ENCODE peak calls at places on chromosomes 5 and 9, in nine cellular contexts. One of them, this sample, is unnamed.
A peak's percentile ranks its signal among the peaks of the same experiment; 100 is the strongest.

GRCh38 chr5:143316844-143317631 is 86.4 kb downstream of the NR3C1 start:
- DNase-seq in naive thymus-derived CD4-positive, alpha-beta T cell: no peak
- DNase-seq in OCI-LY7: no peak
- DNase-seq in MM.1S: no peak
- DNase-seq in fibroblast of lung: peak; percentile 58
- DNase-seq in heart right ventricle: no peak
- DNase-seq in sigmoid colon: no peak
- DNase-seq in upper lobe of right lung: no peak
- DNase-seq in tibial nerve: no peak
- DNase-seq in this sample: no peak

GRCh38 chr5:124773291-124774001 is 27.0 kb upstream of the ZNF608 start:
- DNase-seq in naive thymus-derived CD4-positive, alpha-beta T cell: no peak
- DNase-seq in OCI-LY7: no peak
- DNase-seq in MM.1S: no peak
- DNase-seq in fibroblast of lung: no peak
- DNase-seq in heart right ventricle: no peak
- DNase-seq in sigmoid colon: no peak
- DNase-seq in upper lobe of right lung: no peak
- DNase-seq in tibial nerve: no peak
- DNase-seq in this sample: no peak

GRCh38 chr9:131744715-131745201 is 4.9 kb upstream of the RAPGEF1 start:
- DNase-seq in naive thymus-derived CD4-positive, alpha-beta T cell: no peak
- DNase-seq in OCI-LY7: no peak
- DNase-seq in MM.1S: no peak
- DNase-seq in fibroblast of lung: no peak
- DNase-seq in heart right ventricle: no peak
- DNase-seq in sigmoid colon: no peak
- DNase-seq in upper lobe of right lung: no peak
- DNase-seq in tibial nerve: no peak
- DNase-seq in this sample: no peak

GRCh38 chr9:137168907-137169763 is 716 bp downstream of the LRRC26 start:
- DNase-seq in naive thymus-derived CD4-positive, alpha-beta T cell: no peak
- DNase-seq in OCI-LY7: no peak
- DNase-seq in MM.1S: peak; percentile 50
- DNase-seq in fibroblast of lung: peak; percentile 18
- DNase-seq in heart right ventricle: no peak
- DNase-seq in sigmoid colon: no peak
- DNase-seq in upper lobe of right lung: no peak
- DNase-seq in tibial nerve: no peak
- DNase-seq in this sample: no peak

GRCh38 chr5:1479581-1480188 is 34.4 kb upstream of the SLC6A3 start:
- DNase-seq in naive thymus-derived CD4-positive, alpha-beta T cell: peak; percentile 42
- DNase-seq in OCI-LY7: peak; percentile 65
- DNase-seq in MM.1S: no peak
- DNase-seq in fibroblast of lung: peak; percentile 81
- DNase-seq in heart right ventricle: peak; percentile 44
- DNase-seq in sigmoid colon: no peak
- DNase-seq in upper lobe of right lung: no peak
- DNase-seq in tibial nerve: no peak
- DNase-seq in this sample: peak; percentile 19

GRCh38 chr5:67215592-67216471 is 19.2 kb upstream of the CD180 start:
- DNase-seq in naive thymus-derived CD4-positive, alpha-beta T cell: peak; percentile 76
- DNase-seq in OCI-LY7: peak; percentile 96
- DNase-seq in MM.1S: peak; percentile 91
- DNase-seq in fibroblast of lung: peak; percentile 45
- DNase-seq in heart right ventricle: peak; percentile 89
- DNase-seq in sigmoid colon: peak; percentile 85
- DNase-seq in upper lobe of right lung: peak; percentile 90
- DNase-seq in tibial nerve: peak; percentile 66
- DNase-seq in this sample: peak; percentile 61

GRCh38 chr5:93421987-93422391 is 159.0 kb downstream of the NR2F1-AS1 start:
- DNase-seq in naive thymus-derived CD4-positive, alpha-beta T cell: no peak
- DNase-seq in OCI-LY7: no peak
- DNase-seq in MM.1S: no peak
- DNase-seq in fibroblast of lung: no peak
- DNase-seq in heart right ventricle: no peak
- DNase-seq in sigmoid colon: no peak
- DNase-seq in upper lobe of right lung: no peak
- DNase-seq in tibial nerve: no peak
- DNase-seq in this sample: no peak

GRCh38 chr5:158383485-158383884 is 524.5 kb upstream of the CLINT1 start:
- DNase-seq in naive thymus-derived CD4-positive, alpha-beta T cell: no peak
- DNase-seq in OCI-LY7: no peak
- DNase-seq in MM.1S: no peak
- DNase-seq in fibroblast of lung: no peak
- DNase-seq in heart right ventricle: no peak
- DNase-seq in sigmoid colon: no peak
- DNase-seq in upper lobe of right lung: no peak
- DNase-seq in tibial nerve: no peak
- DNase-seq in this sample: no peak

GRCh38 chr9:110835859-110836271 is 167.3 kb downstream of the MUSK start:
- DNase-seq in naive thymus-derived CD4-positive, alpha-beta T cell: no peak
- DNase-seq in OCI-LY7: no peak
- DNase-seq in MM.1S: no peak
- DNase-seq in fibroblast of lung: peak; percentile 20
- DNase-seq in heart right ventricle: no peak
- DNase-seq in sigmoid colon: no peak
- DNase-seq in upper lobe of right lung: no peak
- DNase-seq in tibial nerve: no peak
- DNase-seq in this sample: no peak

GRCh38 chr5:138459311-138459710 is 6.0 kb upstream of the EGR1 start:
- DNase-seq in naive thymus-derived CD4-positive, alpha-beta T cell: peak; percentile 57
- DNase-seq in OCI-LY7: peak; percentile 76
- DNase-seq in MM.1S: peak; percentile 45
- DNase-seq in fibroblast of lung: no peak
- DNase-seq in heart right ventricle: peak; percentile 39
- DNase-seq in sigmoid colon: no peak
- DNase-seq in upper lobe of right lung: peak; percentile 68
- DNase-seq in tibial nerve: no peak
- DNase-seq in this sample: peak; percentile 75

GRCh38 chr5:146126068-146126467 is 20.7 kb upstream of the PLAC8L1 start:
- DNase-seq in naive thymus-derived CD4-positive, alpha-beta T cell: no peak
- DNase-seq in OCI-LY7: no peak
- DNase-seq in MM.1S: no peak
- DNase-seq in fibroblast of lung: no peak
- DNase-seq in heart right ventricle: no peak
- DNase-seq in sigmoid colon: no peak
- DNase-seq in upper lobe of right lung: no peak
- DNase-seq in tibial nerve: no peak
- DNase-seq in this sample: no peak
- H3K36me3 ChIP-seq in naive thymus-derived CD4-positive, alpha-beta T cell: peaks cover 81% of the 10 kb centered on the region
- H3K36me3 ChIP-seq in OCI-LY7: peaks cover 100% of the 10 kb centered on the region
- H3K36me3 ChIP-seq in MM.1S: peaks cover 10% of the 10 kb centered on the region
- H3K36me3 ChIP-seq in fibroblast of lung: peaks cover 2% of the 10 kb centered on the region
- H3K36me3 ChIP-seq in heart right ventricle: no peaks in the 10 kb centered on the region
- H3K36me3 ChIP-seq in sigmoid colon: peaks cover 31% of the 10 kb centered on the region
- H3K36me3 ChIP-seq in upper lobe of right lung: peaks cover 92% of the 10 kb centered on the region
- H3K36me3 ChIP-seq in tibial nerve: peaks cover 83% of the 10 kb centered on the region
- H3K36me3 ChIP-seq in this sample: peaks cover 57% of the 10 kb centered on the region

GRCh38 chr5:170280090-170280493 is 17.5 kb downstream of the LCP2 start:
- DNase-seq in naive thymus-derived CD4-positive, alpha-beta T cell: no peak
- DNase-seq in OCI-LY7: no peak
- DNase-seq in MM.1S: no peak
- DNase-seq in fibroblast of lung: no peak
- DNase-seq in heart right ventricle: no peak
- DNase-seq in sigmoid colon: peak; percentile 84
- DNase-seq in upper lobe of right lung: no peak
- DNase-seq in tibial nerve: no peak
- DNase-seq in this sample: no peak
- H3K4me1 ChIP-seq in naive thymus-derived CD4-positive, alpha-beta T cell: peaks cover 93% of the 10 kb centered on the region
- H3K4me1 ChIP-seq in OCI-LY7: peaks cover 28% of the 10 kb centered on the region
- H3K4me1 ChIP-seq in MM.1S: peaks cover 60% of the 10 kb centered on the region
- H3K4me1 ChIP-seq in fibroblast of lung: no peaks in the 10 kb centered on the region
- H3K4me1 ChIP-seq in heart right ventricle: no peaks in the 10 kb centered on the region
- H3K4me1 ChIP-seq in sigmoid colon: peaks cover 26% of the 10 kb centered on the region
- H3K4me1 ChIP-seq in upper lobe of right lung: peaks cover 49% of the 10 kb centered on the region
- H3K4me1 ChIP-seq in tibial nerve: peaks cover 13% of the 10 kb centered on the region
- H3K4me1 ChIP-seq in this sample: peaks cover 90% of the 10 kb centered on the region

GRCh38 chr5:81849769-81850367 is 99.0 kb upstream of the SSBP2 start:
- DNase-seq in naive thymus-derived CD4-positive, alpha-beta T cell: no peak
- DNase-seq in OCI-LY7: no peak
- DNase-seq in MM.1S: no peak
- DNase-seq in fibroblast of lung: no peak
- DNase-seq in heart right ventricle: no peak
- DNase-seq in sigmoid colon: no peak
- DNase-seq in upper lobe of right lung: no peak
- DNase-seq in tibial nerve: no peak
- DNase-seq in this sample: no peak

GRCh38 chr5:81850932-81851331 is 100.0 kb upstream of the SSBP2 start:
- DNase-seq in naive thymus-derived CD4-positive, alpha-beta T cell: no peak
- DNase-seq in OCI-LY7: no peak
- DNase-seq in MM.1S: no peak
- DNase-seq in fibroblast of lung: no peak
- DNase-seq in heart right ventricle: no peak
- DNase-seq in sigmoid colon: no peak
- DNase-seq in upper lobe of right lung: no peak
- DNase-seq in tibial nerve: no peak
- DNase-seq in this sample: no peak

GRCh38 chr5:81850494-81850893 is 99.6 kb upstream of the SSBP2 start:
- DNase-seq in naive thymus-derived CD4-positive, alpha-beta T cell: no peak
- DNase-seq in OCI-LY7: peak; percentile 15
- DNase-seq in MM.1S: no peak
- DNase-seq in fibroblast of lung: peak; percentile 40
- DNase-seq in heart right ventricle: no peak
- DNase-seq in sigmoid colon: no peak
- DNase-seq in upper lobe of right lung: no peak
- DNase-seq in tibial nerve: no peak
- DNase-seq in this sample: no peak

GRCh38 chr5:81846301-81846700 is 95.4 kb upstream of the SSBP2 start:
- DNase-seq in naive thymus-derived CD4-positive, alpha-beta T cell: no peak
- DNase-seq in OCI-LY7: no peak
- DNase-seq in MM.1S: no peak
- DNase-seq in fibroblast of lung: no peak
- DNase-seq in heart right ventricle: no peak
- DNase-seq in sigmoid colon: no peak
- DNase-seq in upper lobe of right lung: no peak
- DNase-seq in tibial nerve: no peak
- DNase-seq in this sample: no peak

GRCh38 chr5:81848368-81848767 is 97.5 kb upstream of the SSBP2 start:
- DNase-seq in naive thymus-derived CD4-positive, alpha-beta T cell: no peak
- DNase-seq in OCI-LY7: no peak
- DNase-seq in MM.1S: no peak
- DNase-seq in fibroblast of lung: peak; percentile 39
- DNase-seq in heart right ventricle: no peak
- DNase-seq in sigmoid colon: no peak
- DNase-seq in upper lobe of right lung: no peak
- DNase-seq in tibial nerve: no peak
- DNase-seq in this sample: no peak
- H3K27ac ChIP-seq in naive thymus-derived CD4-positive, alpha-beta T cell: no peak overlapping the region
- H3K27ac ChIP-seq in OCI-LY7: no peak overlapping the region
- H3K27ac ChIP-seq in MM.1S: no peak overlapping the region
- H3K27ac ChIP-seq in fibroblast of lung: no peak overlapping the region
- H3K27ac ChIP-seq in heart right ventricle: peak overlapping the region; percentile 11
- H3K27ac ChIP-seq in sigmoid colon: peak overlapping the region; percentile 29
- H3K27ac ChIP-seq in upper lobe of right lung: no peak overlapping the region
- H3K27ac ChIP-seq in tibial nerve: no peak overlapping the region
- H3K27ac ChIP-seq in this sample: no peak overlapping the region

GRCh38 chr5:43141211-43141610 is 20.5 kb downstream of the ZNF131 start:
- DNase-seq in naive thymus-derived CD4-positive, alpha-beta T cell: no peak
- DNase-seq in OCI-LY7: no peak
- DNase-seq in MM.1S: no peak
- DNase-seq in fibroblast of lung: no peak
- DNase-seq in heart right ventricle: no peak
- DNase-seq in sigmoid colon: no peak
- DNase-seq in upper lobe of right lung: no peak
- DNase-seq in tibial nerve: no peak
- DNase-seq in this sample: no peak
- H3K36me3 ChIP-seq in naive thymus-derived CD4-positive, alpha-beta T cell: peaks cover 24% of the 10 kb centered on the region
- H3K36me3 ChIP-seq in OCI-LY7: peaks cover 95% of the 10 kb centered on the region
- H3K36me3 ChIP-seq in MM.1S: no peaks in the 10 kb centered on the region
- H3K36me3 ChIP-seq in fibroblast of lung: no peaks in the 10 kb centered on the region
- H3K36me3 ChIP-seq in heart right ventricle: no peaks in the 10 kb centered on the region
- H3K36me3 ChIP-seq in sigmoid colon: peaks cover 19% of the 10 kb centered on the region
- H3K36me3 ChIP-seq in upper lobe of right lung: peaks cover 25% of the 10 kb centered on the region
- H3K36me3 ChIP-seq in tibial nerve: peaks cover 38% of the 10 kb centered on the region
- H3K36me3 ChIP-seq in this sample: no peaks in the 10 kb centered on the region

DNA sequence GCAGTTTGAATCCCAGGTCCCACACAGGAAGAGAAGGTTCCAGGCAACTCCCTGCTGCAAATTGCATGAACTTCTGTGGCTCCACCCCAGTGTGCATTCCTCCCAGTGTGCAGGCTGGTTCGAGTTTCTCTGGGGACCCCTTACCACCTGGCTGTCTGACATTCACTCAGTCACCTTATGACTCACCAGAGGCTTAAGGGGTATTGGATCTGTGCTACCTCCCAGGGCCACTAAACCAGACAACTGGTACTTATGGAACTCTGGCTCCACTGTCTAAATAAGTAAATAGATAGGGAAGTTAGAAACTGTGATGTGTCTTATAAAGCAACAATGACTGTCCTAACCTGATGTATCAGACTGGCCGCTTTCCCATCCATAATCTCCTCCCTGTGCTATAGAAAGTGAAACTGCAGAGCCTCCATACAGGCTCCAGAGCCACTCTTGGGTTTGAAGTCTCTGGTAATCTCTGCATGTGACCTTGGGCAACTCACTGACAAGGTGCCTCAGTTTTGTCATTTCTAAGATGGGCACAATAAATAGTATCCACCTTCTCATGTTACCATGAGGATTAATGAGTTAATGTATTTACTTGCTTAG is 720.6 kb downstream of the SEMA5A start:
- DNase-seq in naive thymus-derived CD4-positive, alpha-beta T cell: no peak
- DNase-seq in OCI-LY7: no peak
- DNase-seq in MM.1S: no peak
- DNase-seq in fibroblast of lung: no peak
- DNase-seq in heart right ventricle: no peak
- DNase-seq in sigmoid colon: no peak
- DNase-seq in upper lobe of right lung: no peak
- DNase-seq in tibial nerve: no peak
- DNase-seq in this sample: no peak
- H3K4me1 ChIP-seq in naive thymus-derived CD4-positive, alpha-beta T cell: no peaks in the 10 kb centered on the region
- H3K4me1 ChIP-seq in OCI-LY7: no peaks in the 10 kb centered on the region
- H3K4me1 ChIP-seq in MM.1S: no peaks in the 10 kb centered on the region
- H3K4me1 ChIP-seq in fibroblast of lung: peaks cover 24% of the 10 kb centered on the region
- H3K4me1 ChIP-seq in heart right ventricle: no peaks in the 10 kb centered on the region
- H3K4me1 ChIP-seq in sigmoid colon: no peaks in the 10 kb centered on the region
- H3K4me1 ChIP-seq in upper lobe of right lung: peaks cover 6% of the 10 kb centered on the region
- H3K4me1 ChIP-seq in tibial nerve: no peaks in the 10 kb centered on the region
- H3K4me1 ChIP-seq in this sample: no peaks in the 10 kb centered on the region

GRCh38 chr9:77766587-77766986 is 118.5 kb upstream of the GNA14 start:
- DNase-seq in naive thymus-derived CD4-positive, alpha-beta T cell: no peak
- DNase-seq in OCI-LY7: no peak
- DNase-seq in MM.1S: no peak
- DNase-seq in fibroblast of lung: no peak
- DNase-seq in heart right ventricle: no peak
- DNase-seq in sigmoid colon: no peak
- DNase-seq in upper lobe of right lung: no peak
- DNase-seq in tibial nerve: no peak
- DNase-seq in this sample: no peak
- H3K27ac ChIP-seq in naive thymus-derived CD4-positive, alpha-beta T cell: no peak overlapping the region
- H3K27ac ChIP-seq in OCI-LY7: no peak overlapping the region
- H3K27ac ChIP-seq in MM.1S: no peak overlapping the region
- H3K27ac ChIP-seq in fibroblast of lung: no peak overlapping the region
- H3K27ac ChIP-seq in heart right ventricle: no peak overlapping the region
- H3K27ac ChIP-seq in sigmoid colon: no peak overlapping the region
- H3K27ac ChIP-seq in upper lobe of right lung: no peak overlapping the region
- H3K27ac ChIP-seq in tibial nerve: no peak overlapping the region
- H3K27ac ChIP-seq in this sample: no peak overlapping the region